ENCODE peak calls at places on chromosomes 7 and 10, in six cellular contexts. R is stimulated activated CD4-positive, alpha-beta T cell treated with anti-CD3 and anti-CD28 coated beads, Interleukin-12 subunit alpha, Interleukin-12 subunit beta, amount 100 ng/mL, for 4 hours; G is activated T-helper 1 cell treated with Interleukin-2 at 50 U/mL for 16 hours; N is CD4-positive, alpha-beta memory T cell; Q is activated naive CD8-positive, alpha-beta T cell treated with anti-CD3 and anti-CD28 coated beads for 36 hours; X is ovary. C is an unnamed sample.

GRCh38 chr7:102472126-102473041 is 6.3 kb downstream of the POLR2J start:
- DNase-seq in G (no peak), N (no peak), X (peak; percentile 28), R (no peak), Q (no peak), C (no peak)

GRCh38 chr10:37582237-37582636 is 275.2 kb downstream of the ZNF248 start:
- DNase-seq in X (no peak), N (no peak), G (no peak), Q (no peak), R (no peak), C (no peak)

GRCh38 chr10:98309366-98310355 is 41.7 kb upstream of the LOXL4 start:
- DNase-seq in Q (peak; percentile 16), R (no peak), X (peak; percentile 77), N (no peak), G (no peak), C (peak; percentile 52)

GRCh38 chr10:52319926-52320325 is 5.8 kb downstream of the DKK1 start:
- DNase-seq in Q (no peak), R (no peak), X (no peak), G (no peak), N (no peak), C (no peak)

GRCh38 chr7:55325371-55325792 is 39.8 kb upstream of the LANCL2 start:
- DNase-seq in N (no peak), G (no peak), X (peak; percentile 33), Q (no peak), R (no peak), C (no peak)

GRCh38 chr10:32790483-32790882 is 167.5 kb downstream of the ITGB1 start:
- DNase-seq in N (no peak), G (no peak), R (no peak), Q (no peak), X (no peak), C (no peak)

GRCh38 chr10:32417906-32418547 is 27.9 kb upstream of the CCDC7 start:
- DNase-seq in R (no peak), Q (no peak), G (no peak), N (no peak), X (peak; percentile 68), C (no peak)

GRCh38 chr10:117950408-117950807 is 96.3 kb downstream of the RAB11FIP2 start:
- DNase-seq in G (no peak), R (no peak), X (no peak), Q (no peak), N (no peak), C (no peak)

GRCh38 chr10:34565934-34566333 is 249.2 kb downstream of the PARD3 start:
- DNase-seq in R (no peak), N (no peak), Q (no peak), G (no peak), X (no peak), C (no peak)

GRCh38 chr7:30924624-30925023 is 13.0 kb downstream of the AQP1 start:
- DNase-seq in Q (no peak), R (no peak), X (peak; percentile 1), N (no peak), G (no peak), C (peak; percentile 0)

GRCh38 chr10:103696411-103697145 is 158.8 kb downstream of the SH3PXD2A start:
- DNase-seq in R (peak; percentile 66), N (peak; percentile 56), G (peak; percentile 50), X (no peak), Q (peak; percentile 76), C (no peak)

GRCh38 chr10:88027570-88027969 is 164.1 kb downstream of the PTEN start:
- DNase-seq in G (no peak), X (no peak), Q (no peak), N (no peak), R (no peak), C (no peak)

GRCh38 chr7:114649689-114650088 is 235.1 kb downstream of the FOXP2 start:
- DNase-seq in N (no peak), X (no peak), Q (no peak), R (no peak), G (no peak), C (no peak)

GRCh38 chr10:84138478-84139125 is 707 bp upstream of the GHITM start:
- DNase-seq in N (peak; percentile 76), Q (peak; percentile 64), G (peak; percentile 9), R (peak; percentile 54), X (peak; percentile 46), C (no peak)

GRCh38 chr7:30225863-30226361 is 58.5 kb upstream of the ZNRF2 start:
- DNase-seq in Q (peak; percentile 10), N (no peak), G (no peak), X (peak; percentile 52), R (no peak), C (no peak)

GRCh38 chr10:120644549-120645410 is 187.8 kb downstream of the PLPP4 start:
- DNase-seq in N (no peak), X (no peak), G (no peak), R (no peak), Q (no peak), C (no peak)

GRCh38 chr7:135273581-135273980 is 39.9 kb downstream of the STRA8 start:
- DNase-seq in G (no peak), X (no peak), R (no peak), Q (no peak), N (no peak), C (no peak)

GRCh38 chr7:2471396-2471795 is 4.8 kb downstream of the GRIFIN start:
- DNase-seq in N (no peak), R (no peak), X (no peak), Q (no peak), G (no peak), C (no peak)

GRCh38 chr10:45673074-45673628 is 579 bp upstream of the ZFAND4 start:
- DNase-seq in N (peak; percentile 5), Q (no peak), G (no peak), R (no peak), X (peak; percentile 47), C (no peak)

GRCh38 chr10:22647244-22647643 is 67.1 kb downstream of the PIP4K2A start:
- DNase-seq in G (no peak), Q (no peak), R (no peak), X (no peak), N (no peak), C (no peak)

GRCh38 chr10:45420453-45421192 is 46.6 kb downstream of the ALOX5 start:
- DNase-seq in N (peak; percentile 54), R (no peak), Q (peak; percentile 66), X (peak; percentile 86), G (peak; percentile 60), C (no peak)

GRCh38 chr7:127448566-127448965 is 56.1 kb upstream of the ZNF800 start:
- DNase-seq in X (no peak), G (no peak), Q (no peak), N (no peak), R (no peak), C (no peak)

GRCh38 chr10:50928190-50928552 is 42.7 kb upstream of the A1CF start:
- DNase-seq in Q (no peak), R (no peak), G (no peak), X (no peak), N (no peak), C (no peak)

GRCh38 chr7:40918701-40919271 is 784.0 kb downstream of the SUGCT start:
- DNase-seq in G (no peak), X (no peak), Q (no peak), N (no peak), R (no peak), C (no peak)

GRCh38 chr10:49521062-49521461 is 17.9 kb downstream of the ERCC6 start:
- DNase-seq in X (no peak), R (no peak), Q (no peak), G (no peak), N (no peak), C (no peak)

GRCh38 chr10:2992401-2993198 is 74.7 kb upstream of the PFKP start:
- DNase-seq in Q (no peak), G (no peak), R (no peak), N (no peak), X (no peak), C (no peak)

GRCh38 chr7:37400022-37400421 is 48.6 kb downstream of the ELMO1 start:
- DNase-seq in Q (no peak), G (no peak), X (no peak), R (no peak), N (no peak), C (no peak)

GRCh38 chr10:124359336-124359832 is 59.3 kb downstream of the OAT start:
- DNase-seq in X (no peak), R (no peak), Q (no peak), G (no peak), N (no peak), C (no peak)

GRCh38 chr10:14732146-14732545 is 42.6 kb downstream of the FAM107B start:
- DNase-seq in Q (no peak), X (no peak), G (no peak), N (no peak), R (no peak), C (no peak)